ENCODE peak calls at places on chromosomes 2 and 18, in seven cellular contexts. One of them, this sample, is unnamed.

GRCh38 chr18:42442661-42443060 is 487.6 kb downstream of the PIK3C3 start:
- DNase-seq in tibial artery: no peak
- DNase-seq in CD8-positive, alpha-beta T cell: no peak
- DNase-seq in HepG2: no peak
- DNase-seq in RWPE2: no peak
- DNase-seq in esophagus squamous epithelium: no peak
- DNase-seq in GM23338: no peak
- DNase-seq in this sample: no peak

GRCh38 chr2:170248574-170249393 is 70.8 kb downstream of the MYO3B start:
- DNase-seq in tibial artery: no peak
- DNase-seq in CD8-positive, alpha-beta T cell: no peak
- DNase-seq in HepG2: no peak
- DNase-seq in RWPE2: no peak
- DNase-seq in esophagus squamous epithelium: no peak
- DNase-seq in GM23338: no peak
- DNase-seq in this sample: no peak

GRCh38 chr2:223870840-223871618 is 33.6 kb upstream of the AP1S3 start:
- DNase-seq in tibial artery: no peak
- DNase-seq in CD8-positive, alpha-beta T cell: no peak
- DNase-seq in HepG2: no peak
- DNase-seq in RWPE2: no peak
- DNase-seq in esophagus squamous epithelium: no peak
- DNase-seq in GM23338: no peak
- DNase-seq in this sample: no peak

GRCh38 chr2:134657650-134658250 is 61.0 kb downstream of the TMEM163 start:
- DNase-seq in tibial artery: no peak
- DNase-seq in CD8-positive, alpha-beta T cell: no peak
- DNase-seq in HepG2: peak; percentile 23
- DNase-seq in RWPE2: no peak
- DNase-seq in esophagus squamous epithelium: no peak
- DNase-seq in GM23338: peak; percentile 81
- DNase-seq in this sample: no peak

GRCh38 chr2:140580799-140581198 is 1550.0 kb downstream of the LRP1B start:
- DNase-seq in tibial artery: no peak
- DNase-seq in CD8-positive, alpha-beta T cell: no peak
- DNase-seq in HepG2: no peak
- DNase-seq in RWPE2: no peak
- DNase-seq in esophagus squamous epithelium: no peak
- DNase-seq in GM23338: no peak
- DNase-seq in this sample: no peak

GRCh38 chr2:134718095-134718955 is 475 bp downstream of the TMEM163 start:
- DNase-seq in tibial artery: no peak
- DNase-seq in CD8-positive, alpha-beta T cell: no peak
- DNase-seq in HepG2: no peak
- DNase-seq in RWPE2: no peak
- DNase-seq in esophagus squamous epithelium: no peak
- DNase-seq in GM23338: peak; percentile 63
- DNase-seq in this sample: no peak

GRCh38 chr18:79862562-79862961 is 64.8 kb downstream of the KCNG2 start:
- DNase-seq in tibial artery: no peak
- DNase-seq in CD8-positive, alpha-beta T cell: no peak
- DNase-seq in HepG2: no peak
- DNase-seq in RWPE2: no peak
- DNase-seq in esophagus squamous epithelium: no peak
- DNase-seq in GM23338: no peak
- DNase-seq in this sample: no peak

GRCh38 chr18:31156831-31157763 is 5.6 kb downstream of the DSC1 start:
- DNase-seq in tibial artery: no peak
- DNase-seq in CD8-positive, alpha-beta T cell: no peak
- DNase-seq in HepG2: no peak
- DNase-seq in RWPE2: no peak
- DNase-seq in esophagus squamous epithelium: no peak
- DNase-seq in GM23338: peak; percentile 18
- DNase-seq in this sample: no peak

GRCh38 chr2:227719637-227720036 is 1.8 kb upstream of the SLC19A3 start:
- DNase-seq in tibial artery: no peak
- DNase-seq in CD8-positive, alpha-beta T cell: no peak
- DNase-seq in HepG2: no peak
- DNase-seq in RWPE2: no peak
- DNase-seq in esophagus squamous epithelium: no peak
- DNase-seq in GM23338: no peak
- DNase-seq in this sample: no peak

GRCh38 chr2:223820549-223820948 is 16.8 kb downstream of the AP1S3 start:
- DNase-seq in tibial artery: no peak
- DNase-seq in CD8-positive, alpha-beta T cell: no peak
- DNase-seq in HepG2: no peak
- DNase-seq in RWPE2: no peak
- DNase-seq in esophagus squamous epithelium: no peak
- DNase-seq in GM23338: no peak
- DNase-seq in this sample: no peak

GRCh38 chr2:109185338-109185737 is 56.3 kb downstream of the SH3RF3 start:
- DNase-seq in tibial artery: peak; percentile 81
- DNase-seq in CD8-positive, alpha-beta T cell: no peak
- DNase-seq in HepG2: no peak
- DNase-seq in RWPE2: no peak
- DNase-seq in esophagus squamous epithelium: no peak
- DNase-seq in GM23338: no peak
- DNase-seq in this sample: no peak

GRCh38 chr18:48153641-48154481 is 223.4 kb upstream of the SMAD2 start:
- DNase-seq in tibial artery: no peak
- DNase-seq in CD8-positive, alpha-beta T cell: no peak
- DNase-seq in HepG2: peak; percentile 73
- DNase-seq in RWPE2: no peak
- DNase-seq in esophagus squamous epithelium: no peak
- DNase-seq in GM23338: no peak
- DNase-seq in this sample: no peak

GRCh38 chr2:224927671-224928173 is 114.5 kb downstream of the DOCK10 start:
- DNase-seq in tibial artery: no peak
- DNase-seq in CD8-positive, alpha-beta T cell: peak; percentile 41
- DNase-seq in HepG2: no peak
- DNase-seq in RWPE2: no peak
- DNase-seq in esophagus squamous epithelium: no peak
- DNase-seq in GM23338: no peak
- DNase-seq in this sample: peak; percentile 44

GRCh38 chr2:86172610-86173009 is 22.7 kb downstream of the IMMT start:
- DNase-seq in tibial artery: no peak
- DNase-seq in CD8-positive, alpha-beta T cell: no peak
- DNase-seq in HepG2: no peak
- DNase-seq in RWPE2: no peak
- DNase-seq in esophagus squamous epithelium: no peak
- DNase-seq in GM23338: no peak
- DNase-seq in this sample: no peak

GRCh38 chr2:201466050-201466660 is 14.6 kb downstream of the STRADB start:
- DNase-seq in tibial artery: no peak
- DNase-seq in CD8-positive, alpha-beta T cell: no peak
- DNase-seq in HepG2: no peak
- DNase-seq in RWPE2: no peak
- DNase-seq in esophagus squamous epithelium: no peak
- DNase-seq in GM23338: no peak
- DNase-seq in this sample: no peak

GRCh38 chr2:30862054-30862651 is 54.9 kb upstream of the CAPN13 start:
- DNase-seq in tibial artery: no peak
- DNase-seq in CD8-positive, alpha-beta T cell: no peak
- DNase-seq in HepG2: peak; percentile 79
- DNase-seq in RWPE2: peak; percentile 76
- DNase-seq in esophagus squamous epithelium: no peak
- DNase-seq in GM23338: peak; percentile 79
- DNase-seq in this sample: peak; percentile 13

GRCh38 chr2:172148246-172148645 is 45.5 kb upstream of the DLX2 start:
- DNase-seq in tibial artery: no peak
- DNase-seq in CD8-positive, alpha-beta T cell: no peak
- DNase-seq in HepG2: no peak
- DNase-seq in RWPE2: no peak
- DNase-seq in esophagus squamous epithelium: no peak
- DNase-seq in GM23338: no peak
- DNase-seq in this sample: no peak

GRCh38 chr2:36662638-36663037 is 33.9 kb upstream of the VIT start:
- DNase-seq in tibial artery: no peak
- DNase-seq in CD8-positive, alpha-beta T cell: no peak
- DNase-seq in HepG2: no peak
- DNase-seq in RWPE2: no peak
- DNase-seq in esophagus squamous epithelium: no peak
- DNase-seq in GM23338: no peak
- DNase-seq in this sample: no peak

GRCh38 chr2:44178950-44179349 is 10.3 kb downstream of the PPM1B start:
- DNase-seq in tibial artery: no peak
- DNase-seq in CD8-positive, alpha-beta T cell: no peak
- DNase-seq in HepG2: no peak
- DNase-seq in RWPE2: no peak
- DNase-seq in esophagus squamous epithelium: no peak
- DNase-seq in GM23338: peak; percentile 33
- DNase-seq in this sample: no peak

GRCh38 chr2:215535726-215536125 is 99.9 kb upstream of the FN1 start:
- DNase-seq in tibial artery: no peak
- DNase-seq in CD8-positive, alpha-beta T cell: no peak
- DNase-seq in HepG2: peak; percentile 48
- DNase-seq in RWPE2: no peak
- DNase-seq in esophagus squamous epithelium: no peak
- DNase-seq in GM23338: no peak
- DNase-seq in this sample: no peak

GRCh38 chr2:75915851-75916634 is 205.3 kb upstream of the GCFC2 start:
- DNase-seq in tibial artery: no peak
- DNase-seq in CD8-positive, alpha-beta T cell: no peak
- DNase-seq in HepG2: no peak
- DNase-seq in RWPE2: no peak
- DNase-seq in esophagus squamous epithelium: no peak
- DNase-seq in GM23338: no peak
- DNase-seq in this sample: no peak

GRCh38 chr2:8578335-8579244 is 103.3 kb upstream of the ID2 start:
- DNase-seq in tibial artery: no peak
- DNase-seq in CD8-positive, alpha-beta T cell: no peak
- DNase-seq in HepG2: no peak
- DNase-seq in RWPE2: no peak
- DNase-seq in esophagus squamous epithelium: no peak
- DNase-seq in GM23338: no peak
- DNase-seq in this sample: no peak
- H3K27me3 ChIP-seq in tibial artery: no peaks in the 10 kb centered on the region
- H3K27me3 ChIP-seq in CD8-positive, alpha-beta T cell: no peaks in the 10 kb centered on the region
- H3K27me3 ChIP-seq in HepG2: no peaks in the 10 kb centered on the region
- H3K27me3 ChIP-seq in RWPE2: no peaks in the 10 kb centered on the region
- H3K27me3 ChIP-seq in esophagus squamous epithelium: no peaks in the 10 kb centered on the region
- H3K27me3 ChIP-seq in GM23338: no peaks in the 10 kb centered on the region
- H3K27me3 ChIP-seq in this sample: no peaks in the 10 kb centered on the region

DNA sequence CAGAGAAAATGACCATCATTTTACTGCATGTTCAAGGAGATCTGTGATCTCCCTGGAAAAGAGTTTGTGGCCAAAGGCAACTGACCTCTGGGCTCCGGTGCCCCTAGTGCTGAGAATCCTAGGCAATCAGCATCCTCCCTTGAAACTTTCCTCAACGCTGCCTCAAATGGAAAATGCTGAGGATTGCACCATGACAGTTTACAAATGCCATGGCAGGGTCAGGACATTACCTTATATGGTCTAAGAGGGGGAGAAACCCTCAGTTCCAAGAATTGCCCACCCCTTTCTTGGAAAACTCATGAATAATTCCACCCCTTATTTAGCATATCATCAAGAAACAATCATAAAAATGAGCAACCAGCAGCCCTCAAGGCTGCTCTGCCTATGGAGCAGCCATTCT is 48.3 kb downstream of the ALPK2 start:
- DNase-seq in tibial artery: no peak
- DNase-seq in CD8-positive, alpha-beta T cell: no peak
- DNase-seq in HepG2: no peak
- DNase-seq in RWPE2: no peak
- DNase-seq in esophagus squamous epithelium: no peak
- DNase-seq in GM23338: peak; percentile 81
- DNase-seq in this sample: no peak
- TF ChIP-seq CTCF in tibial artery: no peak
- TF ChIP-seq CTCF in CD8-positive, alpha-beta T cell: no peak
- TF ChIP-seq CTCF in HepG2: no peak
- TF ChIP-seq CTCF in RWPE2: no peak
- TF ChIP-seq CTCF in esophagus squamous epithelium: no peak
- TF ChIP-seq CTCF in GM23338: no peak
- TF ChIP-seq CTCF in this sample: no peak

DNA sequence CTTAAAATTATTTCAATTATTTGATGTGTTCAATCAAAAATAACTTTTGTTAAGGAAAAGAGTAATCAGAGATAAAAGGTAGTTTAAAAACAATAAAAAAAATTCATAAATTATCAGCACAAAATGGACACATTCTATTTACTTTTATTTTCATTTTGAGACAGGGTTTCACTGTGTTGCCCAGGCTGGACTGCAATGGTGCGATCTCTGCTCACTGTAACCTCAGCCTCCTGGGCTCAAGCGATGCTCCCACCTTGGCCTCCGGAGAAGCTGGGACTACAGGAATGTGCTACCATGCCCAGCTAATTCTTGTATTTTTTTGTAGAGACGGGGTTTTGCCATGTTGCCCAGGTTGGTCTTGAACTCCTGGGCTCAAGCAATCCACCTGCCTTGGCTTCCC is 47.1 kb downstream of the LPIN2 start:
- DNase-seq in tibial artery: no peak
- DNase-seq in CD8-positive, alpha-beta T cell: no peak
- DNase-seq in HepG2: no peak
- DNase-seq in RWPE2: no peak
- DNase-seq in esophagus squamous epithelium: no peak
- DNase-seq in GM23338: no peak
- DNase-seq in this sample: no peak
- H3K27ac ChIP-seq in tibial artery: no peak overlapping the region
- H3K27ac ChIP-seq in CD8-positive, alpha-beta T cell: no peak overlapping the region
- H3K27ac ChIP-seq in HepG2: no peak overlapping the region
- H3K27ac ChIP-seq in RWPE2: no peak overlapping the region
- H3K27ac ChIP-seq in esophagus squamous epithelium: no peak overlapping the region
- H3K27ac ChIP-seq in GM23338: no peak overlapping the region
- H3K27ac ChIP-seq in this sample: no peak overlapping the region

DNA sequence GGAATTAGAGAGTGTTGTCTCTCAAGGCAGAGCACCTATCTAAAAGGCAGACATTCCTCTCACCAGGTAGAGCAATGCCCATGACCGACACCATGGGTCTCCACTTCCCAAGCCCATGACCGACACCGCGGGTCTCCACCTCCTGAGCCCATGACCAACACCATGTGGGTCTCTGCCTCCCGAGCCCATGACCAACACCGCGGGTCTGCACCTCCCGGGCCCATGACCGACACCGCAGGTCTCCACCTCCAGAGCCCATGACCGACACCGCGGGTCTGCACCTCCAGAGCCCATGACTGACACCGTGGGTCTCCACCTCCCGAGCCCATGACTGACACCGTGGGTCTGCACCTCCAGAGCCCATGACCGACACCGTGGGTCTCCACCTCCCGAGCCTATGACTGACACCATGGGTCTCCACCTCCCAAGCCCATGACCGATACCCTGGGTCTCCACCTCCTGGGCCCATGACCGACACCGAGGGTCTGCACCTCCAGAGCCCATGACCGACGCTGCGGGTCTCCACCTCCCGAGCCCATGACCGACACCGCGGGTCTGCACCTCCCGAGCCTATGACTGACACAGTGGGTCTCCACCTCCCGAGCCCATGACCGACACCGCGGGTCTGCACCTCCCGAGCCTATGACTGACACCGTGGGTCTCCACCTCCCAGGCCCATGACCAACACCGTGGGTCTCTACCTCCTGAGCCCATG is 262.4 kb upstream of the SALL3 start:
- DNase-seq in tibial artery: peak; percentile 52
- DNase-seq in CD8-positive, alpha-beta T cell: no peak
- DNase-seq in HepG2: no peak
- DNase-seq in RWPE2: no peak
- DNase-seq in esophagus squamous epithelium: no peak
- DNase-seq in GM23338: no peak
- DNase-seq in this sample: no peak
- H3K27me3 ChIP-seq in tibial artery: no peaks in the 10 kb centered on the region
- H3K27me3 ChIP-seq in CD8-positive, alpha-beta T cell: no peaks in the 10 kb centered on the region
- H3K27me3 ChIP-seq in HepG2: peaks cover 19% of the 10 kb centered on the region
- H3K27me3 ChIP-seq in RWPE2: peaks cover 4% of the 10 kb centered on the region
- H3K27me3 ChIP-seq in esophagus squamous epithelium: no peaks in the 10 kb centered on the region
- H3K27me3 ChIP-seq in GM23338: no peaks in the 10 kb centered on the region
- H3K27me3 ChIP-seq in this sample: peaks cover under 1% of the 10 kb centered on the region